ENCODE peak calls at places on chromosomes 4 and X, in eight cellular contexts. R is Peyer's patch, B is heart left ventricle, Z is uterus, G is aorta, X is IMR-90, A is tibial nerve, I is lung. P is an unnamed sample. For H3K36me3, the result is how much of the 10 kb centered on the place peaks cover.

GRCh38 chr4:38663021-38663800 is 788 bp upstream of the KLF3 start:
- DNase-seq in Z (no peak), G (no peak), R (no peak), B (no peak), I (no peak), X (no peak), A (peak), P (no peak)

GRCh38 chrX:39144323-39144722 is 343.1 kb downstream of the MID1IP1 start:
- DNase-seq in Z (no peak), I (no peak), X (no peak), A (no peak), B (no peak), R (no peak), G (no peak), P (no peak)

GRCh38 chrX:6738518-6739470 is 203.9 kb upstream of the VCX3A start:
- DNase-seq in G (no peak), Z (no peak), X (no peak), I (no peak), A (no peak), R (peak), B (no peak), P (no peak)

GRCh38 chrX:153902388-153902787 is 2.1 kb upstream of the AVPR2 start:
- DNase-seq in G (no peak), A (no peak), B (no peak), Z (no peak), R (no peak), X (no peak), I (no peak), P (no peak)

GRCh38 chr4:125961626-125962025 is 646.9 kb downstream of the FAT4 start:
- DNase-seq in Z (no peak), R (no peak), X (no peak), G (no peak), A (no peak), B (no peak), I (no peak), P (no peak)

GRCh38 chr4:181350578-181351420 is 892.4 kb upstream of the TENM3 start:
- DNase-seq in R (no peak), X (no peak), B (no peak), I (no peak), Z (no peak), G (no peak), A (no peak), P (no peak)

GRCh38 chr4:110091426-110091825 is 107.0 kb downstream of the ELOVL6 start:
- DNase-seq in B (no peak), Z (no peak), G (no peak), I (no peak), R (no peak), X (peak), A (no peak), P (no peak)

GRCh38 chr4:16783119-16783518 is 115.3 kb downstream of the LDB2 start:
- DNase-seq in B (no peak), A (no peak), I (no peak), G (no peak), X (peak), Z (no peak), R (no peak), P (no peak)

GRCh38 chr4:21688596-21689265 is 259.8 kb downstream of the KCNIP4 start:
- DNase-seq in R (no peak), A (no peak), X (no peak), I (no peak), G (no peak), Z (no peak), B (no peak), P (no peak)

GRCh38 chrX:50874878-50875277 is 35.7 kb upstream of the BMP15 start:
- DNase-seq in Z (no peak), X (no peak), A (no peak), G (no peak), R (no peak), I (no peak), B (no peak), P (no peak)

GRCh38 chrX:34140816-34141215 is 8.7 kb upstream of the FAM47A start:
- DNase-seq in A (no peak), Z (no peak), X (no peak), R (no peak), I (no peak), G (no peak), B (no peak), P (no peak)

GRCh38 chrX:154373340-154374306 is 811 bp downstream of the FLNA start:
- DNase-seq in X (peak), B (peak), Z (peak), R (peak), A (peak), I (peak), G (no peak), P (no peak)

GRCh38 chr4:98828801-98829200 is 100.1 kb downstream of the EIF4E start:
- DNase-seq in G (no peak), R (no peak), B (no peak), X (no peak), A (no peak), Z (no peak), I (no peak), P (no peak)

GRCh38 chrX:75156537-75156945 is 458 bp upstream of the ABCB7 start:
- DNase-seq in G (no peak), B (no peak), Z (no peak), X (peak), A (no peak), I (no peak), R (no peak), P (no peak)

GRCh38 chr4:186829740-186830449 is 106.2 kb upstream of the FAT1 start:
- DNase-seq in X (peak), A (no peak), B (no peak), R (no peak), Z (no peak), I (no peak), G (no peak), P (no peak)

GRCh38 chrX:71885099-71885498 is 25.5 kb upstream of the NHSL2 start:
- DNase-seq in X (no peak), A (no peak), G (no peak), I (no peak), Z (no peak), R (no peak), B (no peak), P (no peak)

GRCh38 chrX:133923548-133923947 is 61.8 kb downstream of the GPC3 start:
- DNase-seq in A (no peak), R (no peak), I (no peak), X (no peak), G (no peak), B (no peak), Z (no peak), P (no peak)

GRCh38 chr4:165709526-165709925 is 163.5 kb upstream of the TLL1 start:
- DNase-seq in A (no peak), X (no peak), I (no peak), B (no peak), Z (no peak), G (no peak), R (no peak), P (no peak)

GRCh38 chrX:24877854-24878650 is 137.7 kb downstream of the ARX start:
- DNase-seq in X (peak), G (no peak), I (no peak), Z (no peak), A (no peak), B (no peak), R (no peak), P (no peak)

GRCh38 chr4:64747919-64748715 is 338.9 kb upstream of the TECRL start:
- DNase-seq in A (no peak), I (no peak), G (no peak), X (no peak), R (no peak), Z (no peak), B (no peak), P (no peak)

GRCh38 chrX:129596077-129596476 is 56.0 kb downstream of the OCRL start:
- DNase-seq in G (no peak), A (no peak), Z (no peak), I (no peak), X (no peak), R (no peak), B (no peak), P (no peak)

GRCh38 chr4:183906736-183907651 is 1.9 kb downstream of the STOX2 start:
- DNase-seq in R (no peak), Z (no peak), I (no peak), A (no peak), G (no peak), X (no peak), B (peak), P (no peak)

GRCh38 chr4:76782837-76783236 is 115.1 kb downstream of the SOWAHB start:
- DNase-seq in A (no peak), B (no peak), R (no peak), Z (no peak), I (no peak), X (peak), G (no peak), P (no peak)

GRCh38 chr4:773214-773613 is 52.7 kb downstream of the CPLX1 start:
- DNase-seq in B (no peak), Z (no peak), G (no peak), R (no peak), X (no peak), A (no peak), I (no peak), P (no peak)

GRCh38 chr4:188030401-188030800 is 34.8 kb downstream of the ZFP42 start:
- DNase-seq in G (no peak), X (no peak), A (no peak), Z (no peak), I (no peak), B (no peak), R (no peak), P (no peak)

GRCh38 chr4:147772056-147772455 is 40.2 kb downstream of the ARHGAP10 start:
- DNase-seq in G (no peak), R (peak), B (no peak), Z (no peak), X (no peak), I (no peak), A (no peak), P (no peak)

GRCh38 chr4:55251352-55251751 is 94.7 kb upstream of the SRD5A3 start:
- DNase-seq in B (no peak), Z (no peak), I (no peak), R (no peak), X (no peak), G (no peak), A (no peak), P (no peak)

GRCh38 chr4:139848043-139848442 is 182.4 kb downstream of the MGST2 start:
- DNase-seq in Z (no peak), R (no peak), X (no peak), A (no peak), I (no peak), G (no peak), B (no peak), P (no peak)

GRCh38 chrX:50117477-50117876 is 83.3 kb downstream of the AKAP4 start:
- DNase-seq in I (no peak), A (no peak), G (no peak), X (no peak), B (no peak), Z (no peak), R (peak), P (no peak)

GRCh38 chr4:76723916-76724315 is 174.0 kb downstream of the SOWAHB start:
- DNase-seq in A (no peak), G (no peak), X (peak), B (no peak), Z (no peak), I (no peak), R (no peak), P (no peak)

GRCh38 chrX:42437211-42437610 is 340.8 kb downstream of the PPP1R2C start:
- DNase-seq in G (no peak), Z (no peak), B (no peak), X (no peak), R (no peak), A (no peak), I (no peak), P (no peak)

GRCh38 chrX:41588271-41588670 is 100.5 kb upstream of the GPR34 start:
- DNase-seq in I (no peak), A (no peak), X (no peak), R (no peak), G (no peak), Z (no peak), B (no peak), P (no peak)

GRCh38 chr4:181745933-181746627 is 497.1 kb upstream of the TENM3 start:
- DNase-seq in I (no peak), A (no peak), R (no peak), B (no peak), G (no peak), X (no peak), Z (no peak), P (no peak)

GRCh38 chr4:139278956-139279722 is 886 bp downstream of the MGARP start:
- DNase-seq in X (peak), R (no peak), Z (no peak), I (no peak), B (no peak), G (peak), A (no peak), P (no peak)

GRCh38 chr4:7623468-7623867 is 188.7 kb upstream of the PSAPL1 start:
- DNase-seq in A (no peak), G (peak), R (no peak), B (no peak), I (no peak), X (no peak), Z (no peak), P (no peak)

GRCh38 chrX:106608016-106608415 is 3.8 kb upstream of the RADX start:
- DNase-seq in Z (no peak), A (no peak), X (no peak), G (no peak), I (peak), R (no peak), B (no peak), P (no peak)

GRCh38 chr4:7392438-7393374 is 42.0 kb downstream of the PSAPL1 start:
- DNase-seq in R (peak), I (no peak), Z (peak), B (no peak), X (peak), A (peak), G (peak), P (no peak)

GRCh38 chr4:5813882-5814255 is 79.0 kb downstream of the CRMP1 start:
- DNase-seq in R (peak), I (no peak), G (no peak), B (no peak), X (no peak), Z (no peak), A (no peak), P (no peak)

GRCh38 chr4:5810770-5811430 is 82.0 kb downstream of the CRMP1 start:
- DNase-seq in A (no peak), I (no peak), Z (no peak), X (no peak), R (peak), G (no peak), B (no peak), P (no peak)

GRCh38 chr4:5814421-5814820 is 78.5 kb downstream of the CRMP1 start:
- DNase-seq in B (no peak), G (no peak), Z (no peak), X (no peak), A (no peak), R (peak), I (no peak), P (no peak)

GRCh38 chr4:5810151-5810550 is 82.7 kb downstream of the CRMP1 start:
- DNase-seq in B (no peak), R (peak), G (no peak), Z (no peak), A (no peak), I (no peak), X (no peak), P (no peak)

DNA sequence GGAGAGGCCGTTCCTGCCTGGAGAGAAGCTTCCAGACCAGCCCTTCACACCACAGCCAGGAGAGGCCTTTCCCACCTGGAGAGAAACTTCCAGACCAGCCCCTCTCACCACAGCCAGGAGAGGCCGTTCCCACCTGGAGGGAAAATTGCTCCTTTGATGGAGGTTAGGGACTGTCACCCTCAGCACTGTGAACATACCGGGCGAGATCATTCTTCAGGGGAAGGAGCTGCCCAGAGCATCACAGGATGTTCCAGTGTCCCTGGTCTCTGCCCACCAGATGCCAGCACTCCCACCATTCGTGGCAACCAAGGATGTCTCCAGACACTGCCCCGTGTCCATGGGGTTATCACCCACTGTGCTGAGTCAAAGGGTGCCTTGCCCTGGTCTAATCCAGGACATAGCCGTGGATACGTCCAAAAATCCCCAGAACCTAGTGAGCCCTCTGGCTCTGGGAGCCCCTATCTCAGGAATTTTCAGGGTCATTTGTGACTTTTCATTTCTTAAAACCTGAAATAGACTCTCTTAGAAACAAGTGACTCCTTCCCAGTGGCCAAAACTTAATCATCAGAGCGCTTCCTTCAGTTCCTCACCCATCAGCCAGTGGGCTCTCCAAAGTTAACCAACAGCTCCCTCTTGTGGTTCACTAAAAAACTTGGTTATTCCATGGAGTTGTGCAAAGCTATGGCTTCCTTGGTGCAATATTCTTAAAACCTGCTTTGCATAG is 80.2 kb downstream of the CRMP1 start:
- DNase-seq in B (peak), R (peak), A (no peak), Z (no peak), G (no peak), I (no peak), X (peak), P (no peak)
- H3K36me3 ChIP-seq in B (under half), R (under half), A (under half), Z (under half), G (under half), I (under half), X (half or more), P (under half)

DNA sequence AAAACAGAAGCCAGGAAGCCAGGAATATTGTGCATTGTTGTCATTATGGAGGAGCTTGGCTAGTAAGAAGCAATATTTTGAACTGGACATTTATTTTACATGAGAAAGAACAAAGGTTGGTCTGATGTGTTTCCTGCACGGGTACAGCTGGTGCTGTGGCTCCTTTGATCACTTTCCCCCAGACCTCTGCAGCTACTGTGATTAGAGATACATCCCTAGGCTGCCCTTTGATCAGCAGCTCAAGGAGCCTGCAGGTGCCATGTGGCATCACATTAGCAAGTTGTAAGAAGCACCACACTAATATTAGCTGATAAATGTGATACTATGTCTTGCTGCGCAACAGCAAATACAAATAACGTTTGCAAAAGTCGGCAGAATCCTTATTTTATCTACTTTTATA is 2.5 kb downstream of the PDGFC start:
- DNase-seq in I (no peak), Z (no peak), R (no peak), X (no peak), B (no peak), G (no peak), A (no peak), P (no peak)
- H3K27ac ChIP-seq in I (no peak), Z (peak), R (peak), X (peak), B (no peak), G (peak), A (peak), P (no peak)

DNA sequence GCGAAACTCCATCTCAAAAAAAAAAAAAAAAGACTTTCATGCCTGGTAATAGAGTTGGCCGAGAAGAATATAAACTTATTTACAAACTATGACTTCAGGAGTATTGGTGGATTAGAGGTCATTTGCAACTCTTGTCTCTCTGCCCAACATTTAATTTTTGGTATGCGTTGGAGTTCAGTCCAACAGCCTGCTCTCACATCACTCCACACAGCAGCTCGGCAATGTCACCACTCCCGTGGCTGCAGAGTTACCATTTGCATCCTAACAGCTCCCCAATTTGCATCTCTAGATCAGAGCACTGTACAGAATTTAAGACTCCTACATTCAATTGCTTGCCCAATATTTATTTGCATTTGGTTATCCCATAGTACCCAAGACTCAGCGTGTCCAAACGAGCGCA is 40.9 kb upstream of the AP1AR start:
- DNase-seq in I (no peak), R (no peak), A (no peak), Z (no peak), G (no peak), X (no peak), B (no peak), P (no peak)
- H3K36me3 ChIP-seq in I (under half), R (under half), A (under half), Z (under half), G (under half), X (under half), B (under half), P (under half)

DNA sequence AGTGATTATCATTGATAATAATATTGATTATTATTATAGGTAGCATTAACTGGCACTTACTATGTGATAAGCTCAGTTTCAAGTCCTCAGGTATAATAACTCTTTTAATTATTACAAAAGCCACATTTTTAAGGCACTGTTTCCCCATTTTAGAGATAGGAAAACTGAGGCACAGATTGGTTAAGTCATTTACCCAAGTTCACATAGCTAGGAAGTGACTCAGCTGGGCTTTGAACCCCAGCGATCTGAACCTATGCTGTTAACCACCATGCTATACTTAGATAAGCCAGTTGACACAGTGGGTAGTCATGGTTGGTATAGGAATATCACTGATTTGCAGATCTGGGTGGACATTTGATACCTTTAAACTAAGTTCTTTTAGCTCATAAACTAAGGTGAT is 110.4 kb downstream of the FRAS1 start:
- DNase-seq in X (no peak), I (no peak), A (no peak), Z (no peak), B (no peak), R (no peak), G (no peak), P (no peak)
- H3K27ac ChIP-seq in X (no peak), I (no peak), A (no peak), Z (no peak), B (no peak), R (no peak), G (no peak), P (no peak)

GRCh38 chr4:176794651-176795050 is 1.9 kb upstream of the VEGFC start:
- DNase-seq in X (no peak), I (no peak), A (no peak), B (no peak), Z (no peak), R (no peak), G (no peak), P (no peak)
- H3K36me3 ChIP-seq in X (under half), I (under half), A (under half), B (under half), Z (under half), R (under half), G (under half), P (under half)

DNA sequence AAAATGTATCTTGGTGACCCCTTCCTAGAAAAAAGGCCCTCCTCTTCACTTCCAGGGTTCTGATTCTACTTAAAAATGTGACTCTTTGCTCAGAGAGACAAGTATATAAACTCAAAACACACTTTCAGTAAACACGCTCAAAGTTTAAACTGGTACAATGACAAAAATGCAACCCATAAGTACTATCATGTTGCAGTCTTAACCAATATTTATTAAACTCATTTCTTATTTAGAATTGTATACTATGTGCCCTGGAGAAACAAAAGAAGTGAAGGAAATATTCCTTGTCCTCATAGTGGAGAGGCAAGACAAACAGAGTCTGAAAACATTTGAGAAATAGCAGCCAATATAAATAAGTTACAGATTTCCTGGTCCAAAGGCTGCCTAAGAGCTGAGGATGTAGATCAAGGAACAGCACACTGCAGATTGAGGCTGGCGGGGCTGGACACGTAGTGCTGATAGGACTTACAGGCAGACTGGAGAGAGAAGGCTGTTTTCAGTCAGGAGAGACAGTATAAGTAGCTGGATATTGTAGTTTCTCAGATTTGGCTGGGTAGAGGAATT is 39.1 kb upstream of the ANXA3 start:
- DNase-seq in G (no peak), Z (no peak), I (no peak), R (peak), A (no peak), X (peak), B (no peak), P (no peak)
- H3K27ac ChIP-seq in G (no peak), Z (no peak), I (no peak), R (no peak), A (no peak), X (no peak), B (no peak), P (no peak)

GRCh38 chrX:1389993-1390285 is 2.0 kb downstream of the SLC25A6 start:
- DNase-seq in G (peak), B (no peak), R (peak), A (no peak), X (no peak), Z (no peak), I (no peak), P (no peak)
- H3K36me3 ChIP-seq in G (under half), B (under half), R (under half), A (under half), X (half or more), Z (under half), I (under half), P (under half)